ENCODE peak calls at places on chromosomes 13 and 19, in nine cellular contexts. One of them, this sample, is unnamed.
A peak's percentile ranks its signal among the peaks of the same experiment; 100 is the strongest.

GRCh38 chr13:113981201-113981605 is 7.3 kb upstream of the C13orf46 start:
- DNase-seq in Peyer's patch: no peak
- DNase-seq in thyroid gland: peak; percentile 100
- DNase-seq in fibroblast of lung: no peak
- DNase-seq in endodermal cell: no peak
- DNase-seq in heart right ventricle: no peak
- DNase-seq in GM12864: no peak
- DNase-seq in uterus: no peak
- DNase-seq in astrocyte of the cerebellum: peak; percentile 70
- DNase-seq in this sample: no peak

GRCh38 chr19:48925240-48925843 is 8.2 kb upstream of the DHDH start:
- DNase-seq in endodermal cell: no peak
- DNase-seq in fibroblast of lung: peak; percentile 93
- DNase-seq in uterus: no peak
- DNase-seq in GM12864: no peak
- DNase-seq in Peyer's patch: no peak
- DNase-seq in astrocyte of the cerebellum: peak; percentile 19
- DNase-seq in thyroid gland: no peak
- DNase-seq in heart right ventricle: no peak
- DNase-seq in this sample: no peak

GRCh38 chr13:21733475-21734311 is 62.8 kb downstream of the FGF9 start:
- DNase-seq in endodermal cell: peak; percentile 61
- DNase-seq in uterus: no peak
- DNase-seq in Peyer's patch: no peak
- DNase-seq in fibroblast of lung: peak; percentile 1
- DNase-seq in astrocyte of the cerebellum: no peak
- DNase-seq in heart right ventricle: no peak
- DNase-seq in thyroid gland: no peak
- DNase-seq in GM12864: no peak
- DNase-seq in this sample: no peak

GRCh38 chr13:51644649-51645048 is 60.4 kb downstream of the WDFY2 start:
- DNase-seq in astrocyte of the cerebellum: no peak
- DNase-seq in heart right ventricle: no peak
- DNase-seq in fibroblast of lung: peak; percentile 73
- DNase-seq in endodermal cell: no peak
- DNase-seq in Peyer's patch: no peak
- DNase-seq in GM12864: no peak
- DNase-seq in thyroid gland: no peak
- DNase-seq in uterus: no peak
- DNase-seq in this sample: no peak

GRCh38 chr13:75621147-75621546 is 15.0 kb upstream of the LMO7 start:
- DNase-seq in thyroid gland: no peak
- DNase-seq in fibroblast of lung: peak; percentile 86
- DNase-seq in Peyer's patch: no peak
- DNase-seq in heart right ventricle: no peak
- DNase-seq in GM12864: no peak
- DNase-seq in uterus: no peak
- DNase-seq in endodermal cell: no peak
- DNase-seq in astrocyte of the cerebellum: no peak
- DNase-seq in this sample: no peak

GRCh38 chr19:50869479-50869878 is 3.8 kb upstream of the KLK2 start:
- DNase-seq in thyroid gland: no peak
- DNase-seq in endodermal cell: no peak
- DNase-seq in uterus: no peak
- DNase-seq in GM12864: no peak
- DNase-seq in Peyer's patch: no peak
- DNase-seq in fibroblast of lung: no peak
- DNase-seq in astrocyte of the cerebellum: no peak
- DNase-seq in heart right ventricle: no peak
- DNase-seq in this sample: no peak

GRCh38 chr19:29645911-29646310 is 19.4 kb upstream of the PLEKHF1 start:
- DNase-seq in endodermal cell: no peak
- DNase-seq in Peyer's patch: no peak
- DNase-seq in uterus: no peak
- DNase-seq in heart right ventricle: peak; percentile 61
- DNase-seq in astrocyte of the cerebellum: no peak
- DNase-seq in thyroid gland: peak; percentile 36
- DNase-seq in fibroblast of lung: peak; percentile 66
- DNase-seq in GM12864: no peak
- DNase-seq in this sample: no peak

GRCh38 chr13:44903596-44903995 is 85.7 kb downstream of the NUFIP1 start:
- DNase-seq in heart right ventricle: peak; percentile 71
- DNase-seq in thyroid gland: peak; percentile 29
- DNase-seq in endodermal cell: no peak
- DNase-seq in uterus: peak; percentile 86
- DNase-seq in astrocyte of the cerebellum: peak; percentile 85
- DNase-seq in fibroblast of lung: peak; percentile 91
- DNase-seq in GM12864: no peak
- DNase-seq in Peyer's patch: peak; percentile 29
- DNase-seq in this sample: no peak

GRCh38 chr13:63551731-63552130 is 2136.1 kb upstream of the PCDH20 start:
- DNase-seq in uterus: no peak
- DNase-seq in fibroblast of lung: no peak
- DNase-seq in Peyer's patch: no peak
- DNase-seq in heart right ventricle: no peak
- DNase-seq in GM12864: no peak
- DNase-seq in endodermal cell: no peak
- DNase-seq in astrocyte of the cerebellum: no peak
- DNase-seq in thyroid gland: no peak
- DNase-seq in this sample: no peak

GRCh38 chr19:38250821-38251563 is 5.2 kb downstream of the PPP1R14A start:
- DNase-seq in astrocyte of the cerebellum: no peak
- DNase-seq in endodermal cell: peak; percentile 71
- DNase-seq in fibroblast of lung: no peak
- DNase-seq in uterus: peak; percentile 83
- DNase-seq in heart right ventricle: peak; percentile 91
- DNase-seq in Peyer's patch: no peak
- DNase-seq in thyroid gland: peak; percentile 28
- DNase-seq in GM12864: no peak
- DNase-seq in this sample: no peak

GRCh38 chr19:13993554-13994308 is 12.4 kb downstream of the RFX1 start:
- DNase-seq in endodermal cell: no peak
- DNase-seq in astrocyte of the cerebellum: no peak
- DNase-seq in GM12864: no peak
- DNase-seq in thyroid gland: no peak
- DNase-seq in Peyer's patch: no peak
- DNase-seq in uterus: no peak
- DNase-seq in fibroblast of lung: no peak
- DNase-seq in heart right ventricle: no peak
- DNase-seq in this sample: no peak

GRCh38 chr19:58154287-58154678 is 3.7 kb upstream of the ZNF329 start:
- DNase-seq in astrocyte of the cerebellum: no peak
- DNase-seq in uterus: peak; percentile 25
- DNase-seq in endodermal cell: no peak
- DNase-seq in fibroblast of lung: peak; percentile 61
- DNase-seq in GM12864: no peak
- DNase-seq in Peyer's patch: no peak
- DNase-seq in heart right ventricle: peak; percentile 37
- DNase-seq in thyroid gland: peak; percentile 93
- DNase-seq in this sample: no peak

GRCh38 chr13:35744566-35745203 is 268.2 kb upstream of the MAB21L1 start:
- DNase-seq in Peyer's patch: no peak
- DNase-seq in GM12864: no peak
- DNase-seq in thyroid gland: no peak
- DNase-seq in heart right ventricle: no peak
- DNase-seq in endodermal cell: no peak
- DNase-seq in fibroblast of lung: peak; percentile 48
- DNase-seq in uterus: no peak
- DNase-seq in astrocyte of the cerebellum: no peak
- DNase-seq in this sample: no peak

GRCh38 chr19:50875795-50876422 is 2.7 kb downstream of the KLK2 start:
- DNase-seq in heart right ventricle: no peak
- DNase-seq in GM12864: no peak
- DNase-seq in thyroid gland: no peak
- DNase-seq in Peyer's patch: no peak
- DNase-seq in fibroblast of lung: no peak
- DNase-seq in endodermal cell: no peak
- DNase-seq in astrocyte of the cerebellum: no peak
- DNase-seq in uterus: no peak
- DNase-seq in this sample: no peak

GRCh38 chr19:40331052-40331451 is 17.1 kb downstream of the C19orf47 start:
- DNase-seq in thyroid gland: no peak
- DNase-seq in endodermal cell: no peak
- DNase-seq in astrocyte of the cerebellum: no peak
- DNase-seq in GM12864: no peak
- DNase-seq in uterus: no peak
- DNase-seq in fibroblast of lung: no peak
- DNase-seq in heart right ventricle: no peak
- DNase-seq in Peyer's patch: no peak
- DNase-seq in this sample: no peak

GRCh38 chr19:29704562-29705558 is 10.2 kb downstream of the C19orf12 start:
- DNase-seq in astrocyte of the cerebellum: no peak
- DNase-seq in heart right ventricle: no peak
- DNase-seq in endodermal cell: no peak
- DNase-seq in thyroid gland: no peak
- DNase-seq in fibroblast of lung: no peak
- DNase-seq in Peyer's patch: no peak
- DNase-seq in uterus: no peak
- DNase-seq in GM12864: no peak
- DNase-seq in this sample: no peak

DNA sequence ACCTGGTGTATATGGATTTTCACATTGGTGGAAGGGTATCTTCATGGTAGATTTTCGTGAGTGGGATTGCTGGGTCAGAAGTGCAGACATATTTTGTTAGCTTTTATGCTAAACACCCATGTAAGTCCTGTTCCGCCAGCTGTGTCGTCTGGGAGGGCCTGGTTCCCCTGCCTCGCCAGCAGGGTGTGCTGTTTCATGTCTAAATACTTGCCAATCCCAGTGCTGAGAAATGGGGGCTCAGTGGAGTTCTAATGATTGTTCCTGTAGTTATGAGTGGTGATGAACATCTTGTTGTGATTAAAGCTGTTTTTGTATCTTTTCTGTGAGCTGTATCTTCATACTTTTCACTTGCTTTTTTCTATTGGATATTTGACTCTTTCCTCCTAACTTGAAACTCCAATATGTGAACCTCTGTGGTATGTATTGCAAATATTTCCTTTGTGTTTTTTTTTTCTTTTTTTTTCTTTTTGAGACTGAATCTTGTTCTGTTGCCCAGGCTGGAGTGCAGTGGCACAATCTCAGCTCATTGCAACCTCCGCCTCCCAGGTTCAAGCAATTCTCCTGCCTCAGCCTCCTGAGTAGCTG is 32.7 kb downstream of the KDM4B start:
- DNase-seq in GM12864: no peak
- DNase-seq in astrocyte of the cerebellum: peak; percentile 43
- DNase-seq in uterus: no peak
- DNase-seq in Peyer's patch: no peak
- DNase-seq in endodermal cell: peak; percentile 81
- DNase-seq in thyroid gland: peak; percentile 33
- DNase-seq in heart right ventricle: no peak
- DNase-seq in fibroblast of lung: peak; percentile 57
- DNase-seq in this sample: peak; percentile 81
- H3K4me3 ChIP-seq in GM12864: no peak overlapping the region
- H3K4me3 ChIP-seq in astrocyte of the cerebellum: no peak overlapping the region
- H3K4me3 ChIP-seq in uterus: no peak overlapping the region
- H3K4me3 ChIP-seq in Peyer's patch: no peak overlapping the region
- H3K4me3 ChIP-seq in endodermal cell: no peak overlapping the region
- H3K4me3 ChIP-seq in thyroid gland: no peak overlapping the region
- H3K4me3 ChIP-seq in heart right ventricle: no peak overlapping the region
- H3K4me3 ChIP-seq in fibroblast of lung: no peak overlapping the region
- H3K4me3 ChIP-seq in this sample: no peak overlapping the region

GRCh38 chr13:106205871-106206270 is 329.6 kb downstream of the EFNB2 start:
- DNase-seq in GM12864: no peak
- DNase-seq in fibroblast of lung: no peak
- DNase-seq in endodermal cell: peak; percentile 43
- DNase-seq in heart right ventricle: no peak
- DNase-seq in uterus: no peak
- DNase-seq in astrocyte of the cerebellum: no peak
- DNase-seq in thyroid gland: no peak
- DNase-seq in Peyer's patch: no peak
- DNase-seq in this sample: no peak

GRCh38 chr13:106213028-106213427 is 322.4 kb downstream of the EFNB2 start:
- DNase-seq in astrocyte of the cerebellum: no peak
- DNase-seq in Peyer's patch: no peak
- DNase-seq in fibroblast of lung: no peak
- DNase-seq in uterus: no peak
- DNase-seq in heart right ventricle: no peak
- DNase-seq in GM12864: no peak
- DNase-seq in endodermal cell: no peak
- DNase-seq in thyroid gland: no peak
- DNase-seq in this sample: no peak

GRCh38 chr13:106212436-106213010 is 322.9 kb downstream of the EFNB2 start:
- DNase-seq in GM12864: no peak
- DNase-seq in Peyer's patch: no peak
- DNase-seq in heart right ventricle: no peak
- DNase-seq in fibroblast of lung: no peak
- DNase-seq in astrocyte of the cerebellum: no peak
- DNase-seq in endodermal cell: no peak
- DNase-seq in thyroid gland: no peak
- DNase-seq in uterus: no peak
- DNase-seq in this sample: no peak

DNA sequence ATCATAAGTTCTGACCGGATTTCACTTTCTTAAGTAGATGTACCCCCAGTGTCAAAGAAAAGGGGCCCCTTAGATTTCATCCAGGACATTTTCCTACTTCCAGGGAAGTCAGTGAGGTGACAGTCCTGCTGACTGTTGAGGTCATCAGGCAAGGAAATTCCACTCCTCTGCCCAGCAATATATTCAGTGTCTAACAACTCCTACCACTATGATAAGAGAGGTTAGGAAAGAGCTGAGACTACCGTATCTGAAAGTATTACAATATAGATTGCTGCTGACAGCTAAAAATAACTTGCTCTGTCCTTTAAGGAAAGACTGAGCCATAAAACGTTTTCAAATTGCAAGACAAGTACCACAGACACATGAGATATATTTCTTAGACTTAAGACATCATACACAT is 325.1 kb downstream of the EFNB2 start:
- DNase-seq in endodermal cell: no peak
- DNase-seq in thyroid gland: no peak
- DNase-seq in Peyer's patch: no peak
- DNase-seq in heart right ventricle: no peak
- DNase-seq in fibroblast of lung: peak; percentile 19
- DNase-seq in uterus: no peak
- DNase-seq in GM12864: no peak
- DNase-seq in astrocyte of the cerebellum: no peak
- DNase-seq in this sample: no peak
- TF ChIP-seq CTCF in endodermal cell: no peak
- TF ChIP-seq CTCF in thyroid gland: no peak
- TF ChIP-seq CTCF in Peyer's patch: no peak
- TF ChIP-seq CTCF in heart right ventricle: no peak
- TF ChIP-seq CTCF in fibroblast of lung: no peak
- TF ChIP-seq CTCF in uterus: no peak
- TF ChIP-seq CTCF in GM12864: no peak
- TF ChIP-seq CTCF in astrocyte of the cerebellum: no peak
- TF ChIP-seq CTCF in this sample: no peak

GRCh38 chr19:33303791-33304759 is 1.7 kb upstream of the CEBPA start:
- DNase-seq in uterus: no peak
- DNase-seq in heart right ventricle: no peak
- DNase-seq in GM12864: no peak
- DNase-seq in endodermal cell: no peak
- DNase-seq in astrocyte of the cerebellum: no peak
- DNase-seq in Peyer's patch: no peak
- DNase-seq in thyroid gland: peak; percentile 56
- DNase-seq in fibroblast of lung: no peak
- DNase-seq in this sample: no peak
- H3K4me3 ChIP-seq in uterus: peak overlapping the region; percentile 72
- H3K4me3 ChIP-seq in heart right ventricle: peak overlapping the region; percentile 81
- H3K4me3 ChIP-seq in GM12864: no peak overlapping the region
- H3K4me3 ChIP-seq in endodermal cell: peak overlapping the region; percentile 77
- H3K4me3 ChIP-seq in astrocyte of the cerebellum: peak overlapping the region; percentile 51
- H3K4me3 ChIP-seq in Peyer's patch: peak overlapping the region; percentile 67
- H3K4me3 ChIP-seq in thyroid gland: peak overlapping the region; percentile 31
- H3K4me3 ChIP-seq in fibroblast of lung: no peak overlapping the region
- H3K4me3 ChIP-seq in this sample: peak overlapping the region; percentile 70

GRCh38 chr19:54439174-54439851 is 9.7 kb upstream of the LENG8 start:
- DNase-seq in thyroid gland: no peak
- DNase-seq in endodermal cell: peak; percentile 92
- DNase-seq in Peyer's patch: no peak
- DNase-seq in astrocyte of the cerebellum: no peak
- DNase-seq in uterus: no peak
- DNase-seq in GM12864: no peak
- DNase-seq in fibroblast of lung: peak; percentile 34
- DNase-seq in heart right ventricle: no peak
- DNase-seq in this sample: no peak
- TF ChIP-seq CTCF in thyroid gland: peak; percentile 4
- TF ChIP-seq CTCF in endodermal cell: peak; percentile 77
- TF ChIP-seq CTCF in Peyer's patch: peak; percentile 35
- TF ChIP-seq CTCF in astrocyte of the cerebellum: peak; percentile 75
- TF ChIP-seq CTCF in uterus: no peak
- TF ChIP-seq CTCF in GM12864: peak; percentile 41
- TF ChIP-seq CTCF in fibroblast of lung: peak; percentile 38
- TF ChIP-seq CTCF in heart right ventricle: peak; percentile 52
- TF ChIP-seq CTCF in this sample: peak; percentile 54

This sample was measured in HFF-Myc.